ENCODE peak calls at places on chromosomes 3 and 15, in nine cellular contexts. C is sigmoid colon; B is mucosa of descending colon; V is adrenal gland; W is ovary; L is aorta; H is colonic mucosa; X is cardiac muscle cell; K is CD4-positive, CD25-positive, alpha-beta regulatory T cell. M is an unnamed sample. For H3K4me1, the result is how much of the 10 kb centered on the place peaks cover.

GRCh38 chr3:183249006-183249718 is 3.9 kb upstream of the B3GNT5 start:
- DNase-seq in B (no peak), C (peak), V (no peak), H (no peak), K (no peak), W (no peak), L (no peak), X (no peak), M (no peak)

GRCh38 chr3:65928110-65928509 is 110.6 kb downstream of the MAGI1 start:
- DNase-seq in V (no peak), X (no peak), L (no peak), K (no peak), C (no peak), H (no peak), W (no peak), B (no peak), M (no peak)

GRCh38 chr15:49135893-49136292 is 19.5 kb downstream of the COPS2 start:
- DNase-seq in W (no peak), V (no peak), X (peak), K (no peak), C (no peak), H (no peak), L (no peak), B (no peak), M (no peak)

GRCh38 chr15:60087561-60087960 is 83.5 kb downstream of the FOXB1 start:
- DNase-seq in B (no peak), W (no peak), L (no peak), K (no peak), H (no peak), V (no peak), C (no peak), X (no peak), M (no peak)

GRCh38 chr3:39141211-39141995 is 12.0 kb downstream of the CSRNP1 start:
- DNase-seq in H (peak), K (no peak), C (peak), B (peak), X (peak), L (no peak), V (peak), W (peak), M (peak)

GRCh38 chr3:123559040-123559861 is 25.6 kb downstream of the HACD2 start:
- DNase-seq in K (no peak), L (no peak), B (no peak), V (no peak), X (peak), H (no peak), C (no peak), W (no peak), M (no peak)

GRCh38 chr15:64249406-64249805 is 86.6 kb upstream of the PPIB start:
- DNase-seq in L (no peak), C (no peak), H (no peak), X (no peak), W (no peak), V (no peak), B (no peak), K (no peak), M (no peak)

GRCh38 chr3:187743195-187744141 is 1.8 kb downstream of the BCL6 start:
- DNase-seq in V (peak), L (peak), B (peak), W (peak), C (peak), K (peak), X (peak), H (peak), M (peak)

GRCh38 chr15:95994418-95994817 is 336.1 kb upstream of the NR2F2 start:
- DNase-seq in W (no peak), L (no peak), K (no peak), B (no peak), H (no peak), X (peak), C (no peak), V (no peak), M (no peak)

GRCh38 chr3:75295013-75295412 is 369.1 kb upstream of the FRG2C start:
- DNase-seq in C (no peak), V (no peak), X (no peak), L (no peak), W (no peak), H (no peak), B (no peak), K (no peak), M (no peak)

GRCh38 chr3:56291953-56292352 is 176.3 kb downstream of the ERC2 start:
- DNase-seq in L (no peak), C (no peak), K (no peak), V (no peak), W (no peak), H (no peak), B (no peak), X (peak), M (no peak)

GRCh38 chr3:125107861-125108567 is 52.2 kb upstream of the HEG1 start:
- DNase-seq in V (no peak), H (no peak), C (no peak), W (no peak), X (peak), B (no peak), K (no peak), L (no peak), M (no peak)

GRCh38 chr15:39744334-39745103 is 38.1 kb downstream of the FSIP1 start:
- DNase-seq in C (no peak), B (no peak), W (no peak), L (no peak), X (no peak), V (no peak), H (no peak), K (no peak), M (no peak)

GRCh38 chr3:101533603-101533968 is 20.6 kb upstream of the SENP7 start:
- DNase-seq in H (no peak), B (no peak), X (no peak), L (no peak), K (no peak), C (no peak), V (no peak), W (no peak), M (no peak)

GRCh38 chr3:100040846-100041245 is 73.5 kb downstream of the FILIP1L start:
- DNase-seq in L (no peak), W (no peak), K (no peak), H (no peak), B (no peak), X (peak), C (no peak), V (no peak), M (no peak)

GRCh38 chr3:197337656-197338055 is 39.2 kb upstream of the DLG1 start:
- DNase-seq in L (no peak), B (no peak), H (no peak), V (no peak), C (no peak), K (no peak), X (no peak), W (no peak), M (no peak)

GRCh38 chr3:101638262-101638745 is 38.6 kb downstream of the ZBTB11 start:
- DNase-seq in B (no peak), V (peak), C (no peak), H (no peak), W (no peak), X (no peak), L (no peak), K (no peak), M (no peak)

GRCh38 chr3:42052132-42052866 is 38.9 kb upstream of the TRAK1 start:
- DNase-seq in C (peak), K (no peak), W (no peak), V (peak), L (no peak), B (no peak), X (peak), H (no peak), M (no peak)

GRCh38 chr15:58583171-58583908 is 151.5 kb downstream of the LIPC start:
- DNase-seq in V (no peak), L (no peak), W (no peak), C (no peak), B (no peak), K (no peak), H (no peak), X (no peak), M (no peak)

GRCh38 chr3:169285057-169285990 is 378.2 kb downstream of the MECOM start:
- DNase-seq in V (no peak), X (peak), H (no peak), C (no peak), W (no peak), B (peak), L (no peak), K (no peak), M (no peak)

GRCh38 chr3:46143951-46144473 is 64.1 kb downstream of the CCR1 start:
- DNase-seq in K (no peak), B (no peak), W (no peak), H (no peak), C (no peak), L (no peak), X (no peak), V (no peak), M (no peak)

GRCh38 chr3:148794357-148794756 is 33.3 kb upstream of the CPB1 start:
- DNase-seq in C (no peak), K (no peak), L (no peak), X (no peak), B (no peak), H (no peak), V (no peak), W (no peak), M (no peak)

GRCh38 chr3:8606666-8607065 is 37.9 kb downstream of the SSUH2 start:
- DNase-seq in X (no peak), C (no peak), K (no peak), W (no peak), H (no peak), L (no peak), V (no peak), B (no peak), M (no peak)

GRCh38 chr15:48109856-48110531 is 10.8 kb upstream of the SLC24A5 start:
- DNase-seq in B (no peak), K (no peak), C (no peak), W (no peak), V (no peak), H (no peak), L (no peak), X (no peak), M (no peak)

GRCh38 chr3:40019371-40019770 is 210.0 kb downstream of the MYRIP start:
- DNase-seq in K (no peak), B (peak), W (no peak), X (no peak), V (no peak), H (peak), L (no peak), C (no peak), M (no peak)

GRCh38 chr15:62495670-62496328 is 330.7 kb upstream of the C2CD4B start:
- DNase-seq in B (no peak), H (peak), V (peak), W (no peak), K (no peak), X (peak), L (no peak), C (peak), M (peak)

GRCh38 chr15:83844742-83845141 is 190.8 kb downstream of the ADAMTSL3 start:
- DNase-seq in V (no peak), W (no peak), H (no peak), B (no peak), L (no peak), C (peak), X (peak), K (no peak), M (no peak)

GRCh38 chr15:48718646-48719045 is 73.1 kb upstream of the FBN1 start:
- DNase-seq in V (no peak), B (no peak), L (no peak), X (peak), K (no peak), C (no peak), W (no peak), H (no peak), M (no peak)

GRCh38 chr15:69341356-69341755 is 42.6 kb downstream of the PAQR5 start:
- DNase-seq in V (no peak), B (no peak), L (no peak), H (no peak), W (no peak), X (no peak), C (no peak), K (no peak), M (no peak)
- H3K4me1 ChIP-seq in V (under half), B (under half), L (under half), H (under half), W (under half), X (under half), C (under half), K (under half), M (under half)

GRCh38 chr3:152254031-152254430 is 14.7 kb upstream of the MBNL1 start:
- DNase-seq in X (no peak), L (no peak), V (no peak), C (no peak), W (no peak), K (no peak), H (no peak), B (no peak), M (no peak)

GRCh38 chr3:152255290-152255689 is 13.4 kb upstream of the MBNL1 start:
- DNase-seq in H (no peak), V (no peak), C (no peak), L (no peak), K (no peak), X (no peak), W (no peak), B (no peak), M (no peak)

GRCh38 chr3:152252750-152253149 is 16.0 kb upstream of the MBNL1 start:
- DNase-seq in V (no peak), C (no peak), K (no peak), X (no peak), L (no peak), W (no peak), B (no peak), H (no peak), M (no peak)

GRCh38 chr3:152253514-152253913 is 15.2 kb upstream of the MBNL1 start:
- DNase-seq in W (no peak), K (no peak), H (no peak), C (no peak), V (no peak), X (no peak), B (no peak), L (no peak), M (no peak)

DNA sequence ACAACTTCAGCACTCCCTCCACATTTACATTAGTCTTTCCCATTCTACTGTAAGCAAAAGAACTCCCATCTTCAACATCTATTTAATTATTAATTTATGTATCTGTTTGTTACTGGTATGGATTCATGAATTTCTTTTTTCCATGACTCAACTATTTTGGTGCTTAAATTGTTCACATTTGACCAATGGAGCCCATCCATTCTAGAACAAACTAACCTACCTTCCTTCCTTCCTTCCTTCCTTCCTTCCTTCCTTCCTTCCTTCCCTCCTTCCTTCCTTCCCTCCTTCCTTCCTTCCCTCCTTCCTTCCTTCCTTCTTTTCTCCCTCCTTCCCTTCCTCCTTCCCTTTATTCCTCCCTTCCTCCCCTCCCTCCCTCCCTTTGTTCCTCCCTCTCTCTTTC is 16.8 kb upstream of the MBNL1 start:
- DNase-seq in C (no peak), X (no peak), H (no peak), V (no peak), L (no peak), B (no peak), W (no peak), K (no peak), M (no peak)
- H3K4me1 ChIP-seq in C (under half), X (under half), H (under half), V (under half), L (under half), B (under half), W (under half), K (half or more), M (under half)

DNA sequence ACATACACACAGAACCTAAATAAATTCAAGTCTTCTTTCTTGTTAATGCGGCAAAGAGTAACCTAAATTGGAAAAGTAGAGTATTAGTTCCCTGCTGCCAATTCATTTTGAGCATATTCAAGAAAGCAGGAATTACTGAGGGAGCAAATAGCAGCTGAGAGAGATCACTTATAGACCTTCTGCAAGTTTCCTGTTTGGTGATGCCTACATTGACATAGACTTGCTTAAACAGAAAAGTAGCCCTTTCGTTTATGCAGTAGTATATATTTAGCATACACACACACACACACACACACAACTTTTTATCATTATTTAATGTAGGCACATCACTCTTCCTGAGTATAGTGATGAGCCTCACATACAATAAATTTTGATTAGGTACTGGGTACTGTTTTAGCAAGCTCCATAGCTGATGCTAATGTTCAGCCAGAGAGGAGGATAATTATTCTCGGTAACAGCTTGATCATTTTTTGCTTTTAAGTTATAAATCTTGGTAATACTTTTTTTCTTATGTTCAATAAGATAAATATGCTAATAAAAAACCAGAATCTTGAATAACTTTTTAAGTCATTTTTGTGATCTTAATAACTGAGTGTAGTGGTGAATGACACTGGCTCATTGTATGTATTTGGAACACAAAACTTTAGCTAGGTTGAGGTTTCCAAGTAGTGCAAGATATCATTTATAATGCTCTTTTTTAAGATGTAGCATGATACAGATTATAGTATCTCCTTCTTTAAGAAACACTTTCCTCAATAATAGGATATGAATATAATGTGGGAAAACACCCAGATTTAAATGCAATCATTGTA is 174.7 kb downstream of the MBNL1 start:
- DNase-seq in W (no peak), B (no peak), L (no peak), V (no peak), C (no peak), X (no peak), H (no peak), K (no peak), M (no peak)
- H3K4me1 ChIP-seq in W (under half), B (under half), L (under half), V (under half), C (half or more), X (under half), H (under half), K (half or more), M (under half)

GRCh38 chr15:89837830-89838178 is 23.2 kb upstream of the ANPEP start:
- DNase-seq in C (no peak), L (no peak), B (no peak), W (no peak), X (no peak), V (no peak), H (no peak), K (no peak), M (no peak)
- H3K4me1 ChIP-seq in C (under half), L (under half), B (under half), W (under half), X (under half), V (under half), H (under half), K (under half), M (under half)

DNA sequence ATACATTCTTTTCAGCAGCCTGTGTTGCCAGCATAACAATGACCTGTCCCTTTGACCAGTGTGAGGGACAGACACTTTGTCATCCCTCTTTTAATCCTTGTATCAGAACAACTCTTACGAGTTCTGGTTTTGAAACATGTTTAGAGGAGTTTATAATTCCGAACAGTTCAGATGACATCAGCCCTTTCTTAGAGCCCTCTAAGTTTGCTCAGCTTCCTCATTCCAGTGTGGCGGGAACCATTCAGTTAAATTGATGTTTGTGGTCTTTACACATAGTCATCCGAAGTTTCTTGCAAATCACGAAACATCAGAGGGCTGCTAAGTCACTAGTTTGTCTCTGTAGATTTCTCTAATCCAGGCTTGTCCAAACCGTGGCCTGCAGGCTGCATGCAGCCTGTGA is 102.5 kb downstream of the AKAP13 start:
- DNase-seq in K (no peak), C (no peak), B (no peak), W (no peak), X (peak), H (no peak), V (no peak), L (no peak), M (no peak)
- H3K4me1 ChIP-seq in K (under half), C (half or more), B (under half), W (under half), X (under half), H (under half), V (under half), L (under half), M (under half)